ENCODE peak calls at places on chromosomes 6 and 20, in ten cellular contexts. M is endothelial cell of umbilical vein; E is body of pancreas; B is cardiac muscle cell; G is breast epithelium; K is GM23338; R is IMR-90; F is neural progenitor cell; N is CD8-positive, alpha-beta T cell; D is Panc1. C is an unnamed sample.
A peak's percentile ranks its signal among the peaks of the same experiment; 100 is the strongest.

GRCh38 chr20:7967199-7967844 is 27.1 kb upstream of the HAO1 start:
- DNase-seq in R (peak; percentile 6), M (no peak), E (no peak), N (no peak), B (peak; percentile 82), K (no peak), D (no peak), G (no peak), F (no peak), C (no peak)

GRCh38 chr6:54053893-54054391 is 57.3 kb upstream of the MLIP start:
- DNase-seq in F (no peak), B (peak; percentile 93), D (peak; percentile 12), R (peak; percentile 90), K (peak; percentile 17), N (no peak), E (no peak), G (no peak), M (peak; percentile 82), C (no peak)

GRCh38 chr6:13457577-13457976 is 29.8 kb downstream of the GFOD1 start:
- DNase-seq in N (no peak), G (no peak), K (no peak), R (peak; percentile 79), F (no peak), M (no peak), D (no peak), E (no peak), B (no peak), C (no peak)

GRCh38 chr6:79686698-79687309 is 55.7 kb downstream of the SH3BGRL2 start:
- DNase-seq in E (no peak), K (no peak), M (no peak), G (no peak), F (no peak), B (no peak), N (no peak), R (no peak), D (no peak), C (no peak)

GRCh38 chr6:127459231-127459641 is at the start of gene KIAA0408:
- DNase-seq in E (peak; percentile 65), G (no peak), M (peak; percentile 23), D (no peak), B (peak; percentile 80), F (peak; percentile 79), N (no peak), R (peak; percentile 87), K (peak; percentile 72), C (peak; percentile 89)

GRCh38 chr6:116492331-116493067 is 18.9 kb upstream of the CALHM5 start:
- DNase-seq in K (no peak), F (peak; percentile 60), R (no peak), M (peak; percentile 63), N (no peak), B (peak; percentile 83), D (no peak), G (no peak), E (no peak), C (no peak)

GRCh38 chr6:116461563-116462507 is 660 bp downstream of the CALHM6 start:
- DNase-seq in B (peak; percentile 78), G (no peak), N (peak; percentile 6), E (peak; percentile 28), D (no peak), F (peak; percentile 87), M (peak; percentile 49), R (peak; percentile 47), K (peak; percentile 91), C (no peak)

GRCh38 chr6:34301408-34301807 is 52.6 kb upstream of the SMIM29 start:
- DNase-seq in E (peak; percentile 49), D (no peak), M (peak; percentile 66), R (peak; percentile 94), F (no peak), B (peak; percentile 96), G (no peak), K (no peak), N (no peak), C (peak; percentile 49)

GRCh38 chr20:8837396-8837795 is 231.5 kb upstream of the PLCB4 start:
- DNase-seq in R (peak; percentile 96), D (no peak), E (no peak), M (no peak), K (no peak), F (no peak), N (no peak), B (peak; percentile 21), G (no peak), C (no peak)

GRCh38 chr20:44552568-44552949 is 29.8 kb upstream of the PKIG start:
- DNase-seq in D (no peak), E (no peak), R (no peak), N (no peak), K (no peak), B (no peak), M (no peak), F (no peak), G (no peak), C (no peak)

GRCh38 chr6:103675807-103676406 is 1183.8 kb downstream of the HACE1 start:
- DNase-seq in K (no peak), F (no peak), D (no peak), N (no peak), R (no peak), G (no peak), E (no peak), B (no peak), M (peak; percentile 21), C (no peak)

GRCh38 chr20:33285861-33286495 is 3.0 kb downstream of the BPIFB1 start:
- DNase-seq in D (no peak), E (no peak), G (no peak), M (no peak), N (no peak), B (no peak), K (no peak), F (no peak), R (no peak), C (no peak)

GRCh38 chr6:112563368-112563767 is 216.2 kb downstream of the RFPL4B start:
- DNase-seq in E (no peak), R (peak; percentile 72), D (no peak), K (peak; percentile 78), G (no peak), N (no peak), M (peak; percentile 30), B (peak; percentile 52), F (no peak), C (no peak)

DNA sequence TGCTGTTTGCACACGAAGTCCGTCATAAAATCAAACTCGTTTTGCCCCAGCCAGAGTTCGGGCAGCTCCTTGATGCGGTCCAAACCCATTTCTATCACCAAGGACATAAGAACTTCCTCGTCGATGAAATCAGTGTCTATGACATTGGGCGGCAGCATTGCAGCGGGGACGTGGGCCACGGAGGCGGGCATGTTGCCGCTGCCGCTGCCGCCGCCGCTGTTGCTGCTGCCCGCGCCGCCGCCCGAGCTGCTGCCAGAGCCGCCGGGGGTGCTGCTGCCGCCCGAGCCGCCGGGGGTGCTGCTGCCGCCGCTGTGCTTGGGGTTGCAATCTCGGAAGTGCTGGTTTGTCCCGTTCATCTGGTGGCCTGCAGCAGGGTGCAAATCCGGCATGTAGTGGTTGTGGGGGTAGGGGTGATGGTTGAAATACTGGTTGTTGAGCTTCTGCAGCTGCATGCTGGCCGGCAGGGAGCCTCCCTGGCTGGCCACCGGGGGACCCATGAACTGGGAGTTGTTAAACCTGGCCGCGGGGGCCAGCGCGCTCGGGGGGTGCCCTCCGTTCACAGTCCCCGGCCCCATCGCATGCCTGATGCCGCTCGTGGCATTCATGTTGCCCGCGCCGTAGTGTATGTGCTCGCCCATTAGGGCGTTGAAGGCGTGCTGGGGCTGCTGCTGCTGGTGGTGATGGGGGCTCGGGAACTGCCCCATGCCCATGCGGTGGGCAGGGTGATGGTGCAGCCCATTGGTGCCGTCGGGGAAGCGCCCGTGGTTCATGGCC is 1.1 kb downstream of the CITED2 start:
- DNase-seq in F (peak; percentile 61), D (no peak), G (peak; percentile 66), K (peak; percentile 55), R (peak; percentile 40), E (peak; percentile 68), N (peak; percentile 60), B (peak; percentile 73), M (peak; percentile 61), C (peak; percentile 59)
- H3K4me1 ChIP-seq in F (peaks cover 45% of the 10 kb centered on the region), D (peaks cover 49% of the 10 kb centered on the region), G (peaks cover 7% of the 10 kb centered on the region), K (peaks cover 42% of the 10 kb centered on the region), R (peaks cover 13% of the 10 kb centered on the region), E (peaks cover 36% of the 10 kb centered on the region), N (peaks cover 36% of the 10 kb centered on the region), B (peaks cover 39% of the 10 kb centered on the region), M (peaks cover 41% of the 10 kb centered on the region), C (no peaks in the 10 kb centered on the region)

GRCh38 chr20:37526238-37526838 is 1.3 kb downstream of the BLCAP start:
- DNase-seq in D (no peak), R (peak; percentile 52), N (no peak), B (peak; percentile 80), K (peak; percentile 93), E (peak; percentile 39), G (no peak), F (peak; percentile 77), M (peak; percentile 97), C (peak; percentile 65)
- H3K27ac ChIP-seq in D (peak overlapping the region; percentile 84), R (peak overlapping the region; percentile 87), N (no peak overlapping the region), B (peak overlapping the region; percentile 99), K (peak overlapping the region; percentile 99), E (peak overlapping the region; percentile 98), G (peak overlapping the region; percentile 98), F (no peak overlapping the region), M (peak overlapping the region; percentile 99), C (peak overlapping the region; percentile 96)

GRCh38 chr6:125784365-125784764 is 6.4 kb upstream of the NCOA7 start:
- DNase-seq in K (no peak), D (no peak), N (no peak), E (no peak), M (no peak), B (peak; percentile 58), F (no peak), G (no peak), R (peak; percentile 66), C (no peak)

GRCh38 chr6:125781307-125781868 is 9.4 kb upstream of the NCOA7 start:
- DNase-seq in N (no peak), D (no peak), F (no peak), G (no peak), K (peak; percentile 22), B (peak; percentile 30), E (peak; percentile 33), R (peak; percentile 47), M (no peak), C (no peak)

GRCh38 chr6:125780540-125781306 is 10.0 kb upstream of the NCOA7 start:
- DNase-seq in D (peak; percentile 93), N (peak; percentile 35), K (peak; percentile 60), R (peak; percentile 78), F (peak; percentile 46), E (peak; percentile 53), B (peak; percentile 91), M (peak; percentile 91), G (no peak), C (peak; percentile 73)

GRCh38 chr6:125779924-125780539 is 10.7 kb upstream of the NCOA7 start:
- DNase-seq in M (peak; percentile 96), B (peak; percentile 94), D (peak; percentile 96), F (peak; percentile 93), G (peak; percentile 89), N (peak; percentile 78), E (peak; percentile 85), R (peak; percentile 92), K (peak; percentile 97), C (peak; percentile 84)
- TF ChIP-seq CTCF in M (peak; percentile 5), B (peak; percentile 20), D (peak; percentile 17), F (peak; percentile 34), G (peak; percentile 78), N (peak; percentile 43), E (peak; percentile 75), R (peak; percentile 28), K (no peak), C (peak; percentile 54)

DNA sequence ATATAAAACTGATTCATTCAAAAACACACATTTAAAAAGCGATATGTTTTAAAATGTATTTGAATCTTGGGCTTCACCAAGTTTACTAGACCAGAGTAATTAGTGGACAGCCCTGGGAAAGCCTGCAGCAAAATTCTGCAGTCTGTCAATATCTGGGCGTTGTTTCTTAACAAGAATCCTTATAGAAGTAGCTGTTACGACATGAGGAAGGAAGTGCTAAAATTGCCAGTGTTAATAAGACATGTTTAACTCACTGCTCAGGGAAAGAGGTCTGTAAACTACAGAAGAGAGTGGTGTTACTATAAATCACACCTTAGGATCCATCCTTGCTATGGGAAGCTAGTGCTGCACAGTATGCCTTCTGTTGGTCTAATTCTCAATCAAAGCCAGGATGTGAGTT is 120.6 kb downstream of the TBX18 start:
- DNase-seq in K (no peak), G (no peak), F (no peak), M (peak; percentile 69), R (no peak), D (no peak), E (no peak), N (no peak), B (peak; percentile 36), C (no peak)
- H3K4me1 ChIP-seq in K (no peaks in the 10 kb centered on the region), G (no peaks in the 10 kb centered on the region), F (peaks cover 10% of the 10 kb centered on the region), M (peaks cover 54% of the 10 kb centered on the region), R (peaks cover 3% of the 10 kb centered on the region), D (no peaks in the 10 kb centered on the region), E (no peaks in the 10 kb centered on the region), N (no peaks in the 10 kb centered on the region), B (peaks cover 7% of the 10 kb centered on the region), C (peaks cover 5% of the 10 kb centered on the region)